ENCODE peak calls at places on chromosome 21, in seven cellular contexts. One of them, this sample, is unnamed.

GRCh38 chr21:28336299-28336698 is 656.4 kb downstream of the LTN1 start:
- DNase-seq in heart left ventricle: peak
- DNase-seq in GM23338: peak
- DNase-seq in CD4-positive, CD25-positive, alpha-beta regulatory T cell: no peak
- DNase-seq in WERI-Rb-1: no peak
- DNase-seq in uterus: peak
- DNase-seq in astrocyte: peak
- DNase-seq in this sample: no peak

GRCh38 chr21:40546657-40547056 is 300.3 kb downstream of the DSCAM start:
- DNase-seq in heart left ventricle: no peak
- DNase-seq in GM23338: no peak
- DNase-seq in CD4-positive, CD25-positive, alpha-beta regulatory T cell: no peak
- DNase-seq in WERI-Rb-1: no peak
- DNase-seq in uterus: no peak
- DNase-seq in astrocyte: no peak
- DNase-seq in this sample: no peak

GRCh38 chr21:45141507-45141906 is 67.1 kb downstream of the ADARB1 start:
- DNase-seq in heart left ventricle: no peak
- DNase-seq in GM23338: no peak
- DNase-seq in CD4-positive, CD25-positive, alpha-beta regulatory T cell: no peak
- DNase-seq in WERI-Rb-1: no peak
- DNase-seq in uterus: no peak
- DNase-seq in astrocyte: no peak
- DNase-seq in this sample: no peak

GRCh38 chr21:42191978-42192595 is 26.9 kb upstream of the ABCG1 start:
- DNase-seq in heart left ventricle: no peak
- DNase-seq in GM23338: no peak
- DNase-seq in CD4-positive, CD25-positive, alpha-beta regulatory T cell: no peak
- DNase-seq in WERI-Rb-1: no peak
- DNase-seq in uterus: no peak
- DNase-seq in astrocyte: no peak
- DNase-seq in this sample: no peak

GRCh38 chr21:42061195-42061865 is 9.8 kb upstream of the UMODL1 start:
- DNase-seq in heart left ventricle: peak
- DNase-seq in GM23338: no peak
- DNase-seq in CD4-positive, CD25-positive, alpha-beta regulatory T cell: peak
- DNase-seq in WERI-Rb-1: no peak
- DNase-seq in uterus: no peak
- DNase-seq in astrocyte: no peak
- DNase-seq in this sample: peak

GRCh38 chr21:34818663-34819158 is 149.9 kb downstream of the CLIC6 start:
- DNase-seq in heart left ventricle: no peak
- DNase-seq in GM23338: no peak
- DNase-seq in CD4-positive, CD25-positive, alpha-beta regulatory T cell: no peak
- DNase-seq in WERI-Rb-1: no peak
- DNase-seq in uterus: no peak
- DNase-seq in astrocyte: no peak
- DNase-seq in this sample: no peak

GRCh38 chr21:45499201-45499750 is 43.0 kb downstream of the SLC19A1 start:
- DNase-seq in heart left ventricle: no peak
- DNase-seq in GM23338: no peak
- DNase-seq in CD4-positive, CD25-positive, alpha-beta regulatory T cell: no peak
- DNase-seq in WERI-Rb-1: peak
- DNase-seq in uterus: no peak
- DNase-seq in astrocyte: no peak
- DNase-seq in this sample: peak

GRCh38 chr21:25639922-25640670 is 1.0 kb downstream of the JAM2 start:
- DNase-seq in heart left ventricle: peak
- DNase-seq in GM23338: peak
- DNase-seq in CD4-positive, CD25-positive, alpha-beta regulatory T cell: no peak
- DNase-seq in WERI-Rb-1: peak
- DNase-seq in uterus: peak
- DNase-seq in astrocyte: no peak
- DNase-seq in this sample: no peak

GRCh38 chr21:42118901-42119300 is 47.8 kb downstream of the UMODL1 start:
- DNase-seq in heart left ventricle: no peak
- DNase-seq in GM23338: no peak
- DNase-seq in CD4-positive, CD25-positive, alpha-beta regulatory T cell: no peak
- DNase-seq in WERI-Rb-1: no peak
- DNase-seq in uterus: no peak
- DNase-seq in astrocyte: no peak
- DNase-seq in this sample: no peak

GRCh38 chr21:40714516-40714915 is 132.4 kb downstream of the DSCAM start:
- DNase-seq in heart left ventricle: no peak
- DNase-seq in GM23338: no peak
- DNase-seq in CD4-positive, CD25-positive, alpha-beta regulatory T cell: no peak
- DNase-seq in WERI-Rb-1: no peak
- DNase-seq in uterus: no peak
- DNase-seq in astrocyte: no peak
- DNase-seq in this sample: no peak

GRCh38 chr21:43937051-43937832 is 72.2 kb downstream of the AGPAT3 start:
- DNase-seq in heart left ventricle: no peak
- DNase-seq in GM23338: no peak
- DNase-seq in CD4-positive, CD25-positive, alpha-beta regulatory T cell: no peak
- DNase-seq in WERI-Rb-1: no peak
- DNase-seq in uterus: no peak
- DNase-seq in astrocyte: no peak
- DNase-seq in this sample: no peak

GRCh38 chr21:44947111-44947929 is 7.5 kb downstream of the SLX9 start:
- DNase-seq in heart left ventricle: no peak
- DNase-seq in GM23338: no peak
- DNase-seq in CD4-positive, CD25-positive, alpha-beta regulatory T cell: no peak
- DNase-seq in WERI-Rb-1: no peak
- DNase-seq in uterus: peak
- DNase-seq in astrocyte: no peak
- DNase-seq in this sample: peak

GRCh38 chr21:44653656-44654575 is 543 bp downstream of the KRTAP12-4 start:
- DNase-seq in heart left ventricle: no peak
- DNase-seq in GM23338: no peak
- DNase-seq in CD4-positive, CD25-positive, alpha-beta regulatory T cell: peak
- DNase-seq in WERI-Rb-1: no peak
- DNase-seq in uterus: no peak
- DNase-seq in astrocyte: no peak
- DNase-seq in this sample: no peak

GRCh38 chr21:27060190-27060589 is 93.3 kb upstream of the ADAMTS5 start:
- DNase-seq in heart left ventricle: no peak
- DNase-seq in GM23338: no peak
- DNase-seq in CD4-positive, CD25-positive, alpha-beta regulatory T cell: no peak
- DNase-seq in WERI-Rb-1: no peak
- DNase-seq in uterus: no peak
- DNase-seq in astrocyte: peak
- DNase-seq in this sample: no peak

GRCh38 chr21:21688877-21689276 is 690.7 kb downstream of the NCAM2 start:
- DNase-seq in heart left ventricle: no peak
- DNase-seq in GM23338: peak
- DNase-seq in CD4-positive, CD25-positive, alpha-beta regulatory T cell: no peak
- DNase-seq in WERI-Rb-1: peak
- DNase-seq in uterus: no peak
- DNase-seq in astrocyte: peak
- DNase-seq in this sample: no peak

GRCh38 chr21:43339668-43340067 is 87.3 kb downstream of the SIK1 start:
- DNase-seq in heart left ventricle: peak
- DNase-seq in GM23338: no peak
- DNase-seq in CD4-positive, CD25-positive, alpha-beta regulatory T cell: no peak
- DNase-seq in WERI-Rb-1: no peak
- DNase-seq in uterus: peak
- DNase-seq in astrocyte: no peak
- DNase-seq in this sample: no peak

GRCh38 chr21:43571976-43572375 is 87.3 kb downstream of the HSF2BP start:
- DNase-seq in heart left ventricle: peak
- DNase-seq in GM23338: no peak
- DNase-seq in CD4-positive, CD25-positive, alpha-beta regulatory T cell: no peak
- DNase-seq in WERI-Rb-1: no peak
- DNase-seq in uterus: no peak
- DNase-seq in astrocyte: no peak
- DNase-seq in this sample: no peak

GRCh38 chr21:14543983-14544382 is 2.1 kb downstream of the SAMSN1 start:
- DNase-seq in heart left ventricle: no peak
- DNase-seq in GM23338: no peak
- DNase-seq in CD4-positive, CD25-positive, alpha-beta regulatory T cell: no peak
- DNase-seq in WERI-Rb-1: no peak
- DNase-seq in uterus: no peak
- DNase-seq in astrocyte: no peak
- DNase-seq in this sample: no peak

GRCh38 chr21:25956993-25957714 is 213.4 kb downstream of the APP start:
- DNase-seq in heart left ventricle: no peak
- DNase-seq in GM23338: no peak
- DNase-seq in CD4-positive, CD25-positive, alpha-beta regulatory T cell: no peak
- DNase-seq in WERI-Rb-1: no peak
- DNase-seq in uterus: no peak
- DNase-seq in astrocyte: peak
- DNase-seq in this sample: no peak

GRCh38 chr21:34916446-34916845 is 132.7 kb downstream of the RUNX1 start:
- DNase-seq in heart left ventricle: no peak
- DNase-seq in GM23338: no peak
- DNase-seq in CD4-positive, CD25-positive, alpha-beta regulatory T cell: no peak
- DNase-seq in WERI-Rb-1: no peak
- DNase-seq in uterus: no peak
- DNase-seq in astrocyte: peak
- DNase-seq in this sample: no peak

GRCh38 chr21:40254540-40255455 is 387.6 kb downstream of the PCP4 start:
- DNase-seq in heart left ventricle: no peak
- DNase-seq in GM23338: no peak
- DNase-seq in CD4-positive, CD25-positive, alpha-beta regulatory T cell: no peak
- DNase-seq in WERI-Rb-1: peak
- DNase-seq in uterus: no peak
- DNase-seq in astrocyte: peak
- DNase-seq in this sample: no peak

GRCh38 chr21:26293291-26293946 is 122.8 kb upstream of the APP start:
- DNase-seq in heart left ventricle: no peak
- DNase-seq in GM23338: no peak
- DNase-seq in CD4-positive, CD25-positive, alpha-beta regulatory T cell: no peak
- DNase-seq in WERI-Rb-1: no peak
- DNase-seq in uterus: no peak
- DNase-seq in astrocyte: no peak
- DNase-seq in this sample: no peak

GRCh38 chr21:35563885-35564451 is 496.4 kb downstream of the SETD4 start:
- DNase-seq in heart left ventricle: peak
- DNase-seq in GM23338: no peak
- DNase-seq in CD4-positive, CD25-positive, alpha-beta regulatory T cell: no peak
- DNase-seq in WERI-Rb-1: no peak
- DNase-seq in uterus: peak
- DNase-seq in astrocyte: peak
- DNase-seq in this sample: no peak

GRCh38 chr21:45250272-45250671 is 37.4 kb downstream of the POFUT2 start:
- DNase-seq in heart left ventricle: no peak
- DNase-seq in GM23338: no peak
- DNase-seq in CD4-positive, CD25-positive, alpha-beta regulatory T cell: no peak
- DNase-seq in WERI-Rb-1: no peak
- DNase-seq in uterus: no peak
- DNase-seq in astrocyte: no peak
- DNase-seq in this sample: no peak

GRCh38 chr21:42652527-42653491 is 612 bp upstream of the PDE9A start:
- DNase-seq in heart left ventricle: peak
- DNase-seq in GM23338: peak
- DNase-seq in CD4-positive, CD25-positive, alpha-beta regulatory T cell: no peak
- DNase-seq in WERI-Rb-1: peak
- DNase-seq in uterus: peak
- DNase-seq in astrocyte: no peak
- DNase-seq in this sample: peak

GRCh38 chr21:24208562-24209260 is 1398.6 kb downstream of the MRPL39 start:
- DNase-seq in heart left ventricle: no peak
- DNase-seq in GM23338: no peak
- DNase-seq in CD4-positive, CD25-positive, alpha-beta regulatory T cell: no peak
- DNase-seq in WERI-Rb-1: no peak
- DNase-seq in uterus: no peak
- DNase-seq in astrocyte: no peak
- DNase-seq in this sample: no peak

DNA sequence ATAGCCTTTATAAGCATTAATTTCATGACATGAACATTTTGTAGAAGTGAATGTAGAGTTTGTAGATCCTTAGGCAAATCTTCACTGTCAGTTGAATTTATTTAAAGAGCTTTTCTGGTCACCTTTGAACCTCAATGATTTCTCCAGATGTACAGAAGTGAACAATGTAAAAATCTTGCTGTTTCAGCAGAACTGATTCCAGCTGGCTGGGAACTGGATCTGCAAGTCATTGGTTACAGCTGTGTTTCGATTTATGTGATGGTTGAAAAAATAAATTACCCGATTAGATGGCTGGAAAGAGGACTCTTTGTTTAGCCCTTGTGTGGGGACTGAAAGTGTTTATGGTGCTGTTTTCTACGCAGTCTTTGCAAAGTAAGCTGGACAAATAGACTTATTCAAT is 849.8 kb downstream of the USP25 start:
- DNase-seq in heart left ventricle: no peak
- DNase-seq in GM23338: no peak
- DNase-seq in CD4-positive, CD25-positive, alpha-beta regulatory T cell: no peak
- DNase-seq in WERI-Rb-1: no peak
- DNase-seq in uterus: no peak
- DNase-seq in astrocyte: peak
- DNase-seq in this sample: no peak
- H3K27ac ChIP-seq in heart left ventricle: no peak
- H3K27ac ChIP-seq in GM23338: no peak
- H3K27ac ChIP-seq in CD4-positive, CD25-positive, alpha-beta regulatory T cell: no peak
- H3K27ac ChIP-seq in WERI-Rb-1: no peak
- H3K27ac ChIP-seq in uterus: peak
- H3K27ac ChIP-seq in astrocyte: no peak
- H3K27ac ChIP-seq in this sample: no peak

GRCh38 chr21:29362758-29363157 is 64.0 kb downstream of the BACH1 start:
- DNase-seq in heart left ventricle: no peak
- DNase-seq in GM23338: no peak
- DNase-seq in CD4-positive, CD25-positive, alpha-beta regulatory T cell: no peak
- DNase-seq in WERI-Rb-1: no peak
- DNase-seq in uterus: no peak
- DNase-seq in astrocyte: no peak
- DNase-seq in this sample: no peak
- H3K27ac ChIP-seq in heart left ventricle: no peak
- H3K27ac ChIP-seq in GM23338: no peak
- H3K27ac ChIP-seq in CD4-positive, CD25-positive, alpha-beta regulatory T cell: no peak
- H3K27ac ChIP-seq in WERI-Rb-1: no peak
- H3K27ac ChIP-seq in uterus: no peak
- H3K27ac ChIP-seq in astrocyte: no peak
- H3K27ac ChIP-seq in this sample: no peak

GRCh38 chr21:38266732-38267131 is 9.9 kb downstream of the KCNJ15 start:
- DNase-seq in heart left ventricle: no peak
- DNase-seq in GM23338: no peak
- DNase-seq in CD4-positive, CD25-positive, alpha-beta regulatory T cell: no peak
- DNase-seq in WERI-Rb-1: no peak
- DNase-seq in uterus: no peak
- DNase-seq in astrocyte: peak
- DNase-seq in this sample: no peak
- H3K27ac ChIP-seq in heart left ventricle: no peak
- H3K27ac ChIP-seq in GM23338: no peak
- H3K27ac ChIP-seq in CD4-positive, CD25-positive, alpha-beta regulatory T cell: no peak
- H3K27ac ChIP-seq in WERI-Rb-1: no peak
- H3K27ac ChIP-seq in uterus: no peak
- H3K27ac ChIP-seq in astrocyte: no peak
- H3K27ac ChIP-seq in this sample: peak

DNA sequence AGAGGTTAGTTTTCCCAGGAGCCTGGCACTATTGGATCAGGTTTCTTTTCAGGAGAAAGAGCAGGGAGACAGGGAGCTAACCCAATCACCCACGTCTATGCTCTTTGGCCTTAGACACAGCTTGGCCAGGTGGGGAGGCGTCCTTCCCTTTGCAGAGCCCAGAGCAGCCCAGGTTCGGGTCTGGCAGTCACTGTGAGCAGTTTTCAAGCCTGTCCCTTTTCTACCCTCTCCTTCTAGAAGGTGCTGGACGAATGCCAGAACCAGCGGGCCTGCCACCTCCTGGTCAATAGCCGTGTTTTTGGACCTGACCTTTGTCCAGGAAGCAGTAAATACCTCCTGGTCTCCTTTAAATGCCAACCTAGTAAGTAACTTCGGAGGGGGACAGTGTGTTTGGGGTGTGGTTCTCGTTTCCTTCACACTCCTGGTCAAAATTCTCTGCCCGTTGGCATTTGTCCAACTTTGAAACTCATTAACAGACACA is 44.9 kb downstream of the EVA1C start:
- DNase-seq in heart left ventricle: peak
- DNase-seq in GM23338: peak
- DNase-seq in CD4-positive, CD25-positive, alpha-beta regulatory T cell: no peak
- DNase-seq in WERI-Rb-1: no peak
- DNase-seq in uterus: peak
- DNase-seq in astrocyte: no peak
- DNase-seq in this sample: peak
- H3K27ac ChIP-seq in heart left ventricle: peak
- H3K27ac ChIP-seq in GM23338: no peak
- H3K27ac ChIP-seq in CD4-positive, CD25-positive, alpha-beta regulatory T cell: no peak
- H3K27ac ChIP-seq in WERI-Rb-1: no peak
- H3K27ac ChIP-seq in uterus: peak
- H3K27ac ChIP-seq in astrocyte: no peak
- H3K27ac ChIP-seq in this sample: peak

This sample was measured in lower lobe of right lung.